ENCODE peak calls at places on chromosomes 4 and X, in seven cellular contexts. B is H9; R is left lung; G is mesothelial cell of epicardium; C is foreskin fibroblast; D is activated CD8-positive, alpha-beta T cell treated with anti-CD3 and anti-CD28 coated beads for 36 hours; M is cardiac muscle cell. E is an unnamed sample.

GRCh38 chr4:56245547-56246229 is 141.6 kb downstream of the AASDH start:
- DNase-seq in B (no peak), R (no peak), G (no peak), C (no peak), D (no peak), M (peak; percentile 22), E (no peak)

GRCh38 chr4:153520227-153520626 is 54.1 kb downstream of the TMEM131L start:
- DNase-seq in B (no peak), R (no peak), G (no peak), C (no peak), D (no peak), M (no peak), E (no peak)

GRCh38 chr4:3484057-3484973 is 21.2 kb downstream of the DOK7 start:
- DNase-seq in B (no peak), R (peak; percentile 83), G (no peak), C (no peak), D (no peak), M (no peak), E (no peak)

GRCh38 chr4:97349468-97350186 is 793.6 kb downstream of the STPG2 start:
- DNase-seq in B (no peak), R (no peak), G (no peak), C (no peak), D (no peak), M (no peak), E (no peak)

GRCh38 chrX:53071604-53072417 is 10.4 kb upstream of the TSPYL2 start:
- DNase-seq in B (peak; percentile 50), R (peak; percentile 77), G (no peak), C (peak; percentile 28), D (peak; percentile 74), M (peak; percentile 62), E (peak; percentile 46)

GRCh38 chr4:144955104-144955503 is 142.9 kb downstream of the ANAPC10 start:
- DNase-seq in B (no peak), R (no peak), G (no peak), C (no peak), D (no peak), M (no peak), E (no peak)

GRCh38 chr4:165175879-165176278 is 31.5 kb upstream of the KLHL2 start:
- DNase-seq in B (no peak), R (no peak), G (no peak), C (no peak), D (no peak), M (no peak), E (no peak)

GRCh38 chrX:8724176-8724757 is 7.7 kb downstream of the ANOS1 start:
- DNase-seq in B (peak; percentile 77), R (no peak), G (no peak), C (no peak), D (no peak), M (peak; percentile 47), E (peak; percentile 16)

GRCh38 chrX:118228041-118228440 is 111.4 kb upstream of the KLHL13 start:
- DNase-seq in B (no peak), R (no peak), G (no peak), C (no peak), D (no peak), M (no peak), E (no peak)

GRCh38 chrX:154019061-154019621 is 561 bp downstream of the IRAK1 start:
- DNase-seq in B (no peak), R (no peak), G (no peak), C (no peak), D (peak; percentile 31), M (no peak), E (no peak)

GRCh38 chr4:139764192-139764591 is 98.6 kb downstream of the MGST2 start:
- DNase-seq in B (no peak), R (no peak), G (no peak), C (no peak), D (no peak), M (no peak), E (no peak)

GRCh38 chr4:88791274-88791673 is 93.6 kb upstream of the NAP1L5 start:
- DNase-seq in B (no peak), R (no peak), G (no peak), C (no peak), D (no peak), M (peak; percentile 41), E (no peak)

GRCh38 chrX:9144643-9145290 is 110.8 kb upstream of the FAM9B start:
- DNase-seq in B (no peak), R (no peak), G (no peak), C (peak; percentile 53), D (no peak), M (peak; percentile 50), E (no peak)

GRCh38 chr4:96652821-96653220 is 812.9 kb downstream of the PDHA2 start:
- DNase-seq in B (no peak), R (peak; percentile 52), G (no peak), C (no peak), D (no peak), M (no peak), E (no peak)

GRCh38 chr4:98434816-98435215 is 173.6 kb downstream of the RAP1GDS1 start:
- DNase-seq in B (no peak), R (no peak), G (no peak), C (no peak), D (no peak), M (no peak), E (no peak)

GRCh38 chr4:81319657-81320056 is 104.6 kb upstream of the PRKG2 start:
- DNase-seq in B (no peak), R (no peak), G (no peak), C (no peak), D (no peak), M (no peak), E (no peak)

DNA sequence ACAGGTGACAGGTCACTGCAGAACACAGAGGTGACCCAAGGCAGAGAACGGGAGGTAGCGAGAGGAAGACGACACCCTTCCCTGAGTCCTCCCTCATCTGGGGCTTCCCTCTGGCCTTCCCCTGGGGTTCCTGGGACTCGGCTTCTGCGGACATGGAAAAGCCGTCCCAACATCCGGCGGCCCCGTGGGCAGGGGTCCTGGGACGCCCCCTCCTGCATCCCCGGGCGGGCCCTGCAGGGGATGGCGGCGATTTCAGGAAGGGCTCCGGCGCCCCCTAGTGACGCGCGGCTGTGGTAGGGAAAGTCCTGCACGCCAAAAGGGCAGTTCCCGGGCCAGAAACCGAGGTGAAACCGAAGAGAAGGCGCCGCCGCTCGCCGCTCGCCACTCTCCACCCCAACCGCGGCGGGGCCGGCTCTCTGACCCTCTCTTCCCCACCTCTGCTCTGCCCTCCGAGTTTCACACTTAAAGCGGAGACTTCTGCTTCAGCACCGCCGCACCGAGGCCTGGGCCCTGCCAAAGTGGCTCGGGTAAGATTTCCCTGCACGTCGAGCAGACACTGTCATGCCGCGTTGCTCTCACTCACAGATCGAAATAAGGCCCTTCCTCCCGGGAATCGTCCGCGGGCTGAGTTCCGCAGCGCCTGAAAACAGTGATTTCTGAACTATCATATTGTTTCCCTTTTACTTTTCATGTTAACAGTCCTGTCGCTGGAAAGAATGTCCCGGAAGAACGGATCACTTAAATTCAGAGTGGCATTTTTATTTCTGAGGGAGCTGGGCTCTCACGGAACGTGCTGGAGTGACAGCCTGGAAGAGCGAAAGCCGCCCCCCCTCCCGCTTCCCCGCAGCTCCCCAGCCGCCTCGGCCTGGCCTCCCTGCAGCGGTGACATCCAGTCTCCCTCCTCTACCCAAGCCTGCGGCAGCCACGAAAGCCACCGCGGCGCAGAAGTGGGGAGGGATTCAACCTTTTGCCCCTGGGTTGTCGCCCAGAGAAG is 110.6 kb downstream of the DCTD start:
- DNase-seq in B (peak; percentile 85), R (peak; percentile 90), G (peak; percentile 67), C (peak; percentile 47), D (peak; percentile 73), M (peak; percentile 78), E (peak; percentile 96)
- TF ChIP-seq CTCF in B (peak; percentile 99), R (peak; percentile 85), G (peak; percentile 86), C (peak; percentile 89), D (peak; percentile 84), M (peak; percentile 84), E (peak; percentile 93)

GRCh38 chr4:13368262-13368661 is 115.9 kb downstream of the RAB28 start:
- DNase-seq in B (no peak), R (no peak), G (no peak), C (no peak), D (no peak), M (peak; percentile 55), E (no peak)
- TF ChIP-seq CTCF in B (no peak), R (no peak), G (no peak), C (no peak), D (no peak), M (no peak), E (no peak)

DNA sequence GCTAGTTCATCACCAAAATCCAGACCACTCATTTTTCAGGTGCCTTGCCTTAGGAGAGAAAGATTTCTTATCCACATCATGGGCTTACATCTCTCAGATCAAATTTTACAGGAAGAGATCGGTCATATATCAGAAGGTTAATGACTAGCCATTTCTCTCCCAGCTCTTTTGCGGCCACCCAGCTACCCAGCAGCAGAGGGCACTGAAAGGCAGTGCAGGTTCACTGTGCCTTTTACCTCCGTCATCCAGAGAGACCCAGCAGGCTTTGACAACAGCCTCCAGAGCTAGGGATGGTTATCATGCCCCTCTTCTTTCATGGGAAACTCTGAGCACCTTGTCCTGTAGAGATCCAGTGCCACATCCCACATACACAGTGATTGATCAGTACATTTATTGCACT is 384.8 kb downstream of the AFF2 start:
- DNase-seq in B (no peak), R (no peak), G (no peak), C (no peak), D (no peak), M (no peak), E (no peak)
- TF ChIP-seq CTCF in B (no peak), R (no peak), G (no peak), C (no peak), D (no peak), M (no peak), E (no peak)

DNA sequence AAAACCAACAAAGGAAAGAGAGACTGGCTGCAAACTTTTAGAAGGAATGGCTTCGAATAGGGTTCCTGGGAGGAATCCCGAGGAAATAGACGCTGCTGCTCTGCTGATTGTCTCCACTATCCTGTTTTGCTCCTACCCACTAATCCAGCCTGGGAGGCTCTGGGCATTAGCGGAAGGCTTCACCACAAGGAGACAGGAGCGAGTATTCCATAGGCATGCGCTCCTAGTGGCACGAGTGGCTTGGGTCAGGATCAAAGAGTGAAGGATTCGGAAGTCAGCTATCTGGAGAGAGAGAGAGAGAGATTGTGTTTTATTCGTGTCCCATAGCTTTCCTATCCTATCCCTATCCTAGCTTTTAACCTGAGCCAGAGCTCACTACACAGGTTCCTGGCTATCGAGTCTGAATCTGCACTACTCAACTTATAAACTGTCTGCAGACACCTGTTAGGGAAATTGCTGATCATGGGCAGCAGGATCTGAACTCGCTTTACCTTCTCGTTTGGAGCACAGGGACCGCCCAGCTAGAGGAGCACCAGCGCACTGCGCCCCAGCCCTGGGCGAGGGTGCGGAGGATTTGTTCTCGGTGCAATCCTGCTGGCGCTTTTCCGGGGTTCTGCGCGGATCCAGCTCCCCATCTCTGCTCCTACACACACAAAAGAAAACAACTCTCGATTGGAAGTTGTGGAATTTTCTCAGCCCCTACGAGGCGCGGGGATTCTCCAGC is 740 bp upstream of the NPY2R start:
- DNase-seq in B (peak; percentile 77), R (peak; percentile 50), G (no peak), C (no peak), D (no peak), M (peak; percentile 17), E (peak; percentile 58)
- TF ChIP-seq CTCF in B (peak; percentile 61), R (no peak), G (no peak), C (no peak), D (no peak), M (peak; percentile 30), E (no peak)